ENCODE peak calls at places on chromosomes 6 and 20, in nine cellular contexts. One of them, this sample, is unnamed.

GRCh38 chr20:61263084-61263695 is 11.1 kb downstream of the CDH4 start:
- DNase-seq in cardiac fibroblast: peak; percentile 28
- DNase-seq in H7: peak; percentile 74
- DNase-seq in SIG-M5: no peak
- DNase-seq in nucleus accumbens: no peak
- DNase-seq in mesothelial cell of epicardium: no peak
- DNase-seq in stimulated activated CD8-positive, alpha-beta memory T cell treated with anti-CD3 and anti-CD28 coated beads, Interleukin-15, amount 100 ng/mL, for 4 hours: no peak
- DNase-seq in H4: no peak
- DNase-seq in GM23338: peak; percentile 62
- DNase-seq in this sample: no peak

GRCh38 chr20:45104786-45105185 is 3.9 kb upstream of the KCNS1 start:
- DNase-seq in cardiac fibroblast: peak; percentile 80
- DNase-seq in H7: no peak
- DNase-seq in SIG-M5: peak; percentile 46
- DNase-seq in nucleus accumbens: no peak
- DNase-seq in mesothelial cell of epicardium: no peak
- DNase-seq in stimulated activated CD8-positive, alpha-beta memory T cell treated with anti-CD3 and anti-CD28 coated beads, Interleukin-15, amount 100 ng/mL, for 4 hours: no peak
- DNase-seq in H4: peak; percentile 87
- DNase-seq in GM23338: no peak
- DNase-seq in this sample: no peak

GRCh38 chr20:50456452-50457324 is 53.5 kb upstream of the PTPN1 start:
- DNase-seq in cardiac fibroblast: no peak
- DNase-seq in H7: peak; percentile 44
- DNase-seq in SIG-M5: no peak
- DNase-seq in nucleus accumbens: no peak
- DNase-seq in mesothelial cell of epicardium: no peak
- DNase-seq in stimulated activated CD8-positive, alpha-beta memory T cell treated with anti-CD3 and anti-CD28 coated beads, Interleukin-15, amount 100 ng/mL, for 4 hours: no peak
- DNase-seq in H4: no peak
- DNase-seq in GM23338: no peak
- DNase-seq in this sample: no peak

GRCh38 chr6:65006788-65007187 is 700.2 kb downstream of the EYS start:
- DNase-seq in cardiac fibroblast: no peak
- DNase-seq in H7: no peak
- DNase-seq in SIG-M5: no peak
- DNase-seq in nucleus accumbens: no peak
- DNase-seq in mesothelial cell of epicardium: no peak
- DNase-seq in stimulated activated CD8-positive, alpha-beta memory T cell treated with anti-CD3 and anti-CD28 coated beads, Interleukin-15, amount 100 ng/mL, for 4 hours: no peak
- DNase-seq in H4: no peak
- DNase-seq in GM23338: peak; percentile 10
- DNase-seq in this sample: no peak

GRCh38 chr6:119481981-119482380 is 132.4 kb upstream of the MAN1A1 start:
- DNase-seq in cardiac fibroblast: no peak
- DNase-seq in H7: no peak
- DNase-seq in SIG-M5: no peak
- DNase-seq in nucleus accumbens: no peak
- DNase-seq in mesothelial cell of epicardium: no peak
- DNase-seq in stimulated activated CD8-positive, alpha-beta memory T cell treated with anti-CD3 and anti-CD28 coated beads, Interleukin-15, amount 100 ng/mL, for 4 hours: no peak
- DNase-seq in H4: no peak
- DNase-seq in GM23338: no peak
- DNase-seq in this sample: no peak

GRCh38 chr6:26249959-26250805 is 114.8 kb upstream of the BTN3A2 start:
- DNase-seq in cardiac fibroblast: peak; percentile 73
- DNase-seq in H7: peak; percentile 72
- DNase-seq in SIG-M5: peak; percentile 54
- DNase-seq in nucleus accumbens: no peak
- DNase-seq in mesothelial cell of epicardium: peak; percentile 43
- DNase-seq in stimulated activated CD8-positive, alpha-beta memory T cell treated with anti-CD3 and anti-CD28 coated beads, Interleukin-15, amount 100 ng/mL, for 4 hours: no peak
- DNase-seq in H4: peak; percentile 88
- DNase-seq in GM23338: peak; percentile 84
- DNase-seq in this sample: peak; percentile 89

GRCh38 chr20:59864726-59865125 is 68.7 kb downstream of the SYCP2 start:
- DNase-seq in cardiac fibroblast: no peak
- DNase-seq in H7: no peak
- DNase-seq in SIG-M5: no peak
- DNase-seq in nucleus accumbens: no peak
- DNase-seq in mesothelial cell of epicardium: no peak
- DNase-seq in stimulated activated CD8-positive, alpha-beta memory T cell treated with anti-CD3 and anti-CD28 coated beads, Interleukin-15, amount 100 ng/mL, for 4 hours: no peak
- DNase-seq in H4: no peak
- DNase-seq in GM23338: no peak
- DNase-seq in this sample: no peak

GRCh38 chr20:17059465-17059864 is 167.4 kb upstream of the PCSK2 start:
- DNase-seq in cardiac fibroblast: no peak
- DNase-seq in H7: no peak
- DNase-seq in SIG-M5: no peak
- DNase-seq in nucleus accumbens: no peak
- DNase-seq in mesothelial cell of epicardium: no peak
- DNase-seq in stimulated activated CD8-positive, alpha-beta memory T cell treated with anti-CD3 and anti-CD28 coated beads, Interleukin-15, amount 100 ng/mL, for 4 hours: no peak
- DNase-seq in H4: peak; percentile 80
- DNase-seq in GM23338: no peak
- DNase-seq in this sample: no peak

GRCh38 chr20:4637081-4637797 is 84.5 kb upstream of the PRND start:
- DNase-seq in cardiac fibroblast: peak; percentile 29
- DNase-seq in H7: peak; percentile 13
- DNase-seq in SIG-M5: no peak
- DNase-seq in nucleus accumbens: no peak
- DNase-seq in mesothelial cell of epicardium: no peak
- DNase-seq in stimulated activated CD8-positive, alpha-beta memory T cell treated with anti-CD3 and anti-CD28 coated beads, Interleukin-15, amount 100 ng/mL, for 4 hours: no peak
- DNase-seq in H4: peak; percentile 23
- DNase-seq in GM23338: no peak
- DNase-seq in this sample: no peak

GRCh38 chr20:38217791-38218565 is 42.6 kb downstream of the KIAA1755 start:
- DNase-seq in cardiac fibroblast: peak; percentile 89
- DNase-seq in H7: peak; percentile 80
- DNase-seq in SIG-M5: no peak
- DNase-seq in nucleus accumbens: no peak
- DNase-seq in mesothelial cell of epicardium: no peak
- DNase-seq in stimulated activated CD8-positive, alpha-beta memory T cell treated with anti-CD3 and anti-CD28 coated beads, Interleukin-15, amount 100 ng/mL, for 4 hours: no peak
- DNase-seq in H4: peak; percentile 75
- DNase-seq in GM23338: peak; percentile 50
- DNase-seq in this sample: no peak

GRCh38 chr20:33655164-33655563 is 7.0 kb upstream of the C20orf144 start:
- DNase-seq in cardiac fibroblast: no peak
- DNase-seq in H7: no peak
- DNase-seq in SIG-M5: no peak
- DNase-seq in nucleus accumbens: no peak
- DNase-seq in mesothelial cell of epicardium: no peak
- DNase-seq in stimulated activated CD8-positive, alpha-beta memory T cell treated with anti-CD3 and anti-CD28 coated beads, Interleukin-15, amount 100 ng/mL, for 4 hours: no peak
- DNase-seq in H4: no peak
- DNase-seq in GM23338: no peak
- DNase-seq in this sample: no peak

GRCh38 chr6:98687776-98688175 is 146.6 kb upstream of the POU3F2 start:
- DNase-seq in cardiac fibroblast: no peak
- DNase-seq in H7: no peak
- DNase-seq in SIG-M5: no peak
- DNase-seq in nucleus accumbens: no peak
- DNase-seq in mesothelial cell of epicardium: no peak
- DNase-seq in stimulated activated CD8-positive, alpha-beta memory T cell treated with anti-CD3 and anti-CD28 coated beads, Interleukin-15, amount 100 ng/mL, for 4 hours: no peak
- DNase-seq in H4: no peak
- DNase-seq in GM23338: no peak
- DNase-seq in this sample: no peak

GRCh38 chr6:9540126-9540525 is 874.7 kb downstream of the TFAP2A start:
- DNase-seq in cardiac fibroblast: peak; percentile 65
- DNase-seq in H7: no peak
- DNase-seq in SIG-M5: no peak
- DNase-seq in nucleus accumbens: no peak
- DNase-seq in mesothelial cell of epicardium: no peak
- DNase-seq in stimulated activated CD8-positive, alpha-beta memory T cell treated with anti-CD3 and anti-CD28 coated beads, Interleukin-15, amount 100 ng/mL, for 4 hours: no peak
- DNase-seq in H4: no peak
- DNase-seq in GM23338: no peak
- DNase-seq in this sample: no peak

GRCh38 chr20:62201173-62202082 is 18.6 kb downstream of the MTG2 start:
- DNase-seq in cardiac fibroblast: no peak
- DNase-seq in H7: no peak
- DNase-seq in SIG-M5: no peak
- DNase-seq in nucleus accumbens: no peak
- DNase-seq in mesothelial cell of epicardium: peak; percentile 17
- DNase-seq in stimulated activated CD8-positive, alpha-beta memory T cell treated with anti-CD3 and anti-CD28 coated beads, Interleukin-15, amount 100 ng/mL, for 4 hours: no peak
- DNase-seq in H4: no peak
- DNase-seq in GM23338: no peak
- DNase-seq in this sample: peak; percentile 11